ENCODE peak calls at places on chromosomes 11 and 22, in five cellular contexts. G, M, I, K and F are unnamed samples.

GRCh38 chr11:44943696-44944095 is 7.0 kb downstream of the TP53I11 start:
- DNase-seq in G (no peak), K (no peak), I (no peak), M (no peak), F (no peak)

GRCh38 chr11:109308551-109308950 is 113.4 kb upstream of the C11orf87 start:
- DNase-seq in M (no peak), G (no peak), I (no peak), K (no peak), F (no peak)

GRCh38 chr11:827146-827860 is 416 bp upstream of the CRACR2B start:
- DNase-seq in G (no peak), K (no peak), I (no peak), M (no peak), F (peak)

GRCh38 chr11:134098566-134099184 is 29.8 kb downstream of the JAM3 start:
- DNase-seq in G (no peak), K (no peak), M (no peak), I (no peak), F (peak)

GRCh38 chr11:1979607-1980006 is 18.0 kb downstream of the H19 start:
- DNase-seq in I (no peak), M (no peak), G (no peak), K (no peak), F (no peak)

GRCh38 chr22:38135133-38135706 is 24.7 kb upstream of the BAIAP2L2 start:
- DNase-seq in I (no peak), G (peak), K (peak), M (no peak), F (no peak)

GRCh38 chr11:5011254-5011653 is 16.6 kb downstream of the OR51L1 start:
- DNase-seq in M (no peak), G (no peak), K (no peak), I (no peak), F (no peak)

GRCh38 chr11:111918390-111919256 is at the start of gene C11orf52:
- DNase-seq in G (no peak), M (peak), K (peak), I (peak), F (no peak)

GRCh38 chr11:10139656-10140055 is 154.4 kb downstream of the SBF2 start:
- DNase-seq in M (peak), K (peak), G (peak), I (no peak), F (no peak)

GRCh38 chr11:86193297-86194095 is 51.1 kb upstream of the EED start:
- DNase-seq in I (peak), G (peak), M (no peak), K (peak), F (peak)

GRCh38 chr11:14422052-14422813 is 63.2 kb upstream of the RRAS2 start:
- DNase-seq in G (peak), K (peak), I (peak), M (no peak), F (no peak)

GRCh38 chr11:19832166-19832750 is 119.6 kb downstream of the NAV2 start:
- DNase-seq in G (no peak), I (no peak), M (no peak), K (no peak), F (no peak)

GRCh38 chr11:40924915-40925314 is 534.5 kb downstream of the LRRC4C start:
- DNase-seq in G (no peak), I (no peak), M (no peak), K (no peak), F (no peak)

GRCh38 chr11:3684787-3685186 is 13.6 kb upstream of the CHRNA10 start:
- DNase-seq in G (no peak), I (no peak), K (no peak), M (no peak), F (no peak)

GRCh38 chr11:81915045-81915444 is 818.6 kb downstream of the FAM181B start:
- DNase-seq in K (no peak), G (peak), M (no peak), I (no peak), F (no peak)

GRCh38 chr11:111176603-111177002 is 68.9 kb upstream of the POU2AF2 start:
- DNase-seq in G (no peak), I (no peak), K (no peak), M (no peak), F (peak)

GRCh38 chr22:42700355-42700754 is 20.3 kb downstream of the A4GALT start:
- DNase-seq in M (no peak), I (no peak), G (no peak), K (no peak), F (no peak)

GRCh38 chr11:57903441-57904123 is 120.1 kb upstream of the OR9Q1 start:
- DNase-seq in K (peak), M (no peak), G (no peak), I (peak), F (no peak)

GRCh38 chr11:124825876-124826275 is 25.7 kb upstream of the MSANTD2 start:
- DNase-seq in G (no peak), M (no peak), I (no peak), K (no peak), F (no peak)
- TF ChIP-seq CTCF in G (no peak), M (no peak), I (no peak), K (no peak), F (no peak)

DNA sequence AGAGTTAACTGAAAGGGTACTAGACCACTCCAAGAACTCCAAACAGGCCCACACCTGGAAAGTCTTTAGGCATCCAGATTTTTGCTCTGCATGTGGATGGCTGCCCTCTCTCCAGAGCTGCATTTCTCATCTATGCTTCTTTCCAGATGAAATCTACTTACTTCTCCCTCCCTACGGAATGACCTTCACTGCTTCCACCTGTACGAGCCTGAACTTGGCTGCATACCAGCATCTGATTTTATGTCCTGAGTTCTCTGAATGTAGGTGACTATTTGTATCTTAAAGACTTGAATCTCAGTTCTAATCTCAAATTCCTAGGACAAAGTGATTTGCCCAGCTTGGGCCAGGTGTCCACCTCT is 13.3 kb downstream of the CELF1 start:
- DNase-seq in M (no peak), I (no peak), G (no peak), K (no peak), F (no peak)
- TF ChIP-seq CTCF in M (no peak), I (no peak), G (no peak), K (no peak), F (no peak)

GRCh38 chr11:132853886-132854285 is 678.4 kb downstream of the OPCML start:
- DNase-seq in G (no peak), M (no peak), I (no peak), K (no peak), F (no peak)

GRCh38 chr11:132855516-132855915 is 676.8 kb downstream of the OPCML start:
- DNase-seq in I (no peak), M (no peak), G (no peak), K (no peak), F (no peak)

GRCh38 chr11:132862137-132862536 is 670.2 kb downstream of the OPCML start:
- DNase-seq in I (no peak), G (no peak), M (no peak), K (no peak), F (no peak)

GRCh38 chr11:132856032-132856431 is 676.3 kb downstream of the OPCML start:
- DNase-seq in K (no peak), I (no peak), G (no peak), M (no peak), F (no peak)

GRCh38 chr11:132858203-132858602 is 674.1 kb downstream of the OPCML start:
- DNase-seq in I (no peak), K (peak), G (peak), M (no peak), F (no peak)
- TF ChIP-seq CTCF in I (no peak), K (peak), G (peak), M (peak), F (no peak)

DNA sequence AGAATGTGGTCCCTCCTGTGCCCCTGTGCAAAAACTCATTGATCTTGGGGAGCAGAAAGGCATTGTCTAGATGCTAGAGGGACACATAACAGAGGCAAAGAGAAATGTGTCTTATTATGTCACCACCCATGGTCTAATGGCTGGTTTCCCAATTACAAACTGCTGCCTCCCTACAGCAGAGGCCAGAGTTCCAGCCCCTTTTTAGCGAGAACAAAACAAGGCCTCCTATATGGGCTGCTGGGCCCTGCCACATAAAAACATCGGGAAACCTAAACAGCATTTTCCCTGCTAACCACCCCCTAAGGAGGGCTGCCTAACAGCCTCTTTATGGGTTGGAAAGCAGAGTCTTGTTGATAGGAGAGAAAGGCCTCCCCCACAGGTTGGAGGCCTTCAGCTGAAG is 75.2 kb upstream of the CRTAM start:
- DNase-seq in K (no peak), G (no peak), I (no peak), M (no peak), F (no peak)
- TF ChIP-seq CTCF in K (no peak), G (no peak), I (no peak), M (no peak), F (no peak)